ENCODE peak calls at places on chromosomes 11 and 22, in four cellular contexts. One of them, this sample, is unnamed.

GRCh38 chr11:68911731-68912130 is 8.0 kb downstream of the IGHMBP2 start:
- DNase-seq in M059J: no peak
- DNase-seq in NCI-H345: no peak
- DNase-seq in tibial nerve: no peak
- DNase-seq in this sample: no peak

GRCh38 chr11:21465203-21465602 is 727.7 kb upstream of the ANO5 start:
- DNase-seq in M059J: no peak
- DNase-seq in NCI-H345: peak; percentile 2
- DNase-seq in tibial nerve: no peak
- DNase-seq in this sample: no peak

GRCh38 chr11:68503281-68503687 is 42.7 kb downstream of the PPP6R3 start:
- DNase-seq in M059J: peak; percentile 40
- DNase-seq in NCI-H345: no peak
- DNase-seq in tibial nerve: no peak
- DNase-seq in this sample: no peak

GRCh38 chr11:72609045-72609444 is 65.2 kb downstream of the PDE2A start:
- DNase-seq in M059J: no peak
- DNase-seq in NCI-H345: no peak
- DNase-seq in tibial nerve: no peak
- DNase-seq in this sample: no peak

GRCh38 chr22:48554893-48555552 is 1272.7 kb downstream of the BRD1 start:
- DNase-seq in M059J: no peak
- DNase-seq in NCI-H345: no peak
- DNase-seq in tibial nerve: no peak
- DNase-seq in this sample: no peak

GRCh38 chr11:1548221-1549070 is 23.6 kb downstream of the DUSP8 start:
- DNase-seq in M059J: peak; percentile 74
- DNase-seq in NCI-H345: peak; percentile 67
- DNase-seq in tibial nerve: no peak
- DNase-seq in this sample: no peak

GRCh38 chr11:76391039-76391438 is 9.9 kb downstream of the GVQW3 start:
- DNase-seq in M059J: no peak
- DNase-seq in NCI-H345: peak; percentile 33
- DNase-seq in tibial nerve: no peak
- DNase-seq in this sample: no peak

GRCh38 chr11:119505861-119506260 is 82.9 kb upstream of the THY1 start:
- DNase-seq in M059J: peak; percentile 43
- DNase-seq in NCI-H345: no peak
- DNase-seq in tibial nerve: no peak
- DNase-seq in this sample: no peak